ENCODE peak calls at places on chromosomes 1 and 21, in seven cellular contexts. Q is neural progenitor cell, N is H9, A is IMR-90, E is Peyer's patch, M is bronchial epithelial cell, C is dorsolateral prefrontal cortex. W is an unnamed sample.

GRCh38 chr1:44407430-44408180 is 2.5 kb downstream of the RNF220 start:
- DNase-seq in A (no peak), C (no peak), N (peak), Q (peak), E (peak), M (no peak), W (peak)

GRCh38 chr1:29029652-29030051 is 94.1 kb downstream of the TMEM200B start:
- DNase-seq in E (no peak), N (no peak), C (no peak), M (no peak), Q (no peak), A (no peak), W (no peak)

GRCh38 chr1:243623831-243624230 is 226.2 kb downstream of the AKT3 start:
- DNase-seq in M (no peak), N (no peak), A (peak), C (no peak), E (no peak), Q (no peak), W (no peak)

GRCh38 chr1:214552174-214552608 is 789 bp upstream of the PTPN14 start:
- DNase-seq in C (no peak), A (peak), N (peak), E (peak), Q (peak), M (peak), W (no peak)

GRCh38 chr1:26023826-26024225 is 2.3 kb downstream of the EXTL1 start:
- DNase-seq in A (no peak), N (no peak), C (no peak), Q (no peak), E (no peak), M (no peak), W (no peak)

GRCh38 chr1:201006450-201006849 is 17.1 kb downstream of the KIF21B start:
- DNase-seq in E (no peak), M (no peak), C (no peak), A (no peak), N (no peak), Q (no peak), W (no peak)

GRCh38 chr1:112513112-112513870 is 4.5 kb downstream of the WNT2B start:
- DNase-seq in A (peak), C (no peak), N (no peak), Q (no peak), E (no peak), M (peak), W (no peak)

GRCh38 chr1:160399544-160400283 is 650 bp upstream of the VANGL2 start:
- DNase-seq in C (no peak), A (no peak), E (no peak), N (no peak), M (no peak), Q (peak), W (no peak)

GRCh38 chr1:180151508-180151907 is 3.2 kb upstream of the QSOX1 start:
- DNase-seq in E (no peak), A (peak), C (no peak), N (no peak), M (peak), Q (no peak), W (no peak)

DNA sequence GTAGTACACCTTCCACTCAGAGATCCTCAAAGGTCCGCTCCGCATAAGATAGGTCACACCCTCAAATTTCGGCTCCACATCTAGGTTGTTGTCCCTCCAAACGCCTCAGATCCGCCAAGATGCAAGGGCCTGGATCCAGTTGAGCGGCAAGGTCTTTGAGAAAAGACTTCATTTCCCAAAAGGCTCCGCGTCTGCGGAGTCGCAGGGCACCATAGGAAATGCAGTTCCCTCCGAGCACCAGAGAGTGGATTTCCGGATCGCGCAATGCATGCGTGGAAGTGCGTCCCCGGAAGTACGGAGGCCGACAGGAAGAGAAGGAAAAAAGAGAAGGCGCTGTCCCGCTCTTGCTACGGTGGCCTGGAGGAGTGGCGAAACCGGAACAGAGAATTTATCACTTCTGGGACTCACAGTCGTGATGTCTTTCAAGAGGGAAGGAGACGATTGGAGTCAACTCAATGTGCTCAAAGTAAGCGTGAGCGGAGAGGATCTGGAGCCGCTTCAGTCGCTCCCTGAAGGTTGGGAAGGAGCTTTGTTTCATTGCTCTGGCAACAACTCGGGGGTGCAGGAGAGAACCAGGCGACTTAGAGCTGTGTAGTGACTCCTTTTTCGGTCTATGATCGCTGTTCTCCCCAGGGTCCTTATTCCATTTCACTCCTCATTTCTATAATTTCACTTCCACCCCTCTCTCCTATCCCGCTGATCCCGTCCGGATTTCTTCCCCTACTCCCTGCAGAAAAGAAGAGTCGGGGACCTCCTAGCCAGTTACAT is at the start of the genes LYSMD1 and SCNM1:
- DNase-seq in E (peak), N (peak), M (peak), A (peak), Q (peak), C (peak), W (peak)
- TF ChIP-seq CTCF in E (no peak), N (no peak), M (no peak), A (peak), Q (no peak), C (peak), W (no peak)

DNA sequence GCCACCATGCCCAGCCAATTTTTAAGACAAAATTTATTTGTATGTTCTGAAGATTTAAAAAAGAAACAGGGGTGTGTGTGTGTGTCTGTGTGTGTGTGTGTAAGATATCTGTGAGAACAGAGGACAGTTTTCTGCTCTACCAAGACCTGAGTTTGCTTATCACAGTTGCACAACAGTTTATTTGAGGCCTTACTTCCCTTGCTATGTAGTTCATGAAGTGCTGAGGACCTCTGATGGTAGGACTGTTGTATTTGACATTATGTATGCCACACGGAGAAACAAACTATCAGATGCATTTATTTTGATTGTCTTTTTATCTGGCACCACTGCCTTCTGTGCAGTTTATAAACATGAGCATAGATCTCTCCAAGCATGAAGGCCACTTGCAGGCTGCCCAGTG is 355.2 kb downstream of the PBX1 start:
- DNase-seq in A (peak), M (peak), Q (no peak), C (no peak), E (no peak), N (no peak), W (no peak)
- TF ChIP-seq CTCF in A (peak), M (peak), Q (no peak), C (peak), E (no peak), N (peak), W (no peak)

GRCh38 chr1:209106237-209106741 is 477.2 kb upstream of the CAMK1G start:
- DNase-seq in Q (peak), N (peak), A (peak), M (no peak), E (no peak), C (peak), W (no peak)
- TF ChIP-seq CTCF in Q (no peak), N (no peak), A (peak), M (no peak), E (no peak), C (no peak), W (no peak)

GRCh38 chr1:172398193-172398592 is 22.3 kb upstream of the C1orf105 start:
- DNase-seq in A (peak), E (no peak), C (no peak), M (no peak), Q (no peak), N (no peak), W (no peak)

GRCh38 chr1:172400073-172400737 is 20.3 kb upstream of the C1orf105 start:
- DNase-seq in N (no peak), A (no peak), M (no peak), E (no peak), Q (no peak), C (no peak), W (no peak)

GRCh38 chr1:172397633-172398032 is 22.9 kb upstream of the C1orf105 start:
- DNase-seq in A (no peak), C (no peak), N (no peak), M (no peak), E (no peak), Q (no peak), W (no peak)

GRCh38 chr1:172397221-172397620 is 23.3 kb upstream of the C1orf105 start:
- DNase-seq in Q (no peak), N (no peak), E (no peak), C (no peak), A (peak), M (peak), W (no peak)

DNA sequence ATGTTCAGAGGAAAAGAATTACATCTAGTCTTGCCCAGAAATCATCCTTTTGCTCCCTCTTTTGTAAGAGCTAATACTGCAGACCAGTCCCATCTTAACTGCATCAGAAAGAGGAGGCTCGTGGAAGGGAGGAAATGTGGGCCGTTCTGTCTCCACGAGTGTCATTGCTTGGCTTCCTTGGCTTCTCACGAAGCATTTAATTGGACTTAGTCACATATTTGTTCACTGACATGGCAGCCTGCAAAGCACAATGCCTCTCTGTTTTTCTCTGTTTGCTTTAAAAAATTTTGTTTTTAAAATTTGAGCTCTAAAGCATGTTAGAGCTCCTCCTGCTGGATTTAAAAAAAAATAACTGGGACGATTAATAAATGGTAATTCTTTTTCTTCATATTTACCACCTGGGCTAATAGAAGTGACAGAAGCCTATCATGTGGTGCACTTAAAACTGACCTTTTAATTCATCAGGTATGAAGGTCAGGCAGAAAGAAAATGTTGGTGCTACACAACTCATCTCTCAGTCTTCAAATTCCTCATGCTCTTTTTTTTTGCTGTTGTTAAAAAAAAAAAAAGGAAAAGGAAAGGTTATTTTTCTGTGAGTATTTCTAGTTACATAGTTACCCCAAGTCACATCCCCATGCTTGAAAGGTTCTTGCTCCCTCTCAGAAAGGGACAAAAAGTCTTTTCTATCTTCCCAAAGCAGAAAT is 21.0 kb upstream of the C1orf105 start:
- DNase-seq in Q (peak), A (peak), N (no peak), C (peak), E (no peak), M (peak), W (no peak)
- TF ChIP-seq CTCF in Q (peak), A (peak), N (peak), C (peak), E (peak), M (peak), W (peak)

GRCh38 chr1:231241751-231242150 is 739 bp downstream of the GNPAT start:
- DNase-seq in A (no peak), N (no peak), C (no peak), Q (peak), M (peak), E (no peak), W (no peak)
- TF ChIP-seq CTCF in A (no peak), N (no peak), C (no peak), Q (no peak), M (no peak), E (no peak), W (no peak)

GRCh38 chr1:198165927-198166647 is 9.3 kb downstream of the NEK7 start:
- DNase-seq in C (no peak), M (no peak), A (no peak), N (no peak), Q (peak), E (no peak), W (no peak)

GRCh38 chr1:198166900-198167299 is 10.1 kb downstream of the NEK7 start:
- DNase-seq in A (no peak), C (no peak), E (no peak), Q (no peak), M (no peak), N (no peak), W (no peak)

GRCh38 chr1:198168180-198168579 is 11.4 kb downstream of the NEK7 start:
- DNase-seq in Q (no peak), C (no peak), A (peak), N (no peak), E (no peak), M (peak), W (no peak)

GRCh38 chr1:198169704-198170103 is 12.9 kb downstream of the NEK7 start:
- DNase-seq in N (no peak), A (no peak), C (no peak), M (peak), E (no peak), Q (no peak), W (no peak)

DNA sequence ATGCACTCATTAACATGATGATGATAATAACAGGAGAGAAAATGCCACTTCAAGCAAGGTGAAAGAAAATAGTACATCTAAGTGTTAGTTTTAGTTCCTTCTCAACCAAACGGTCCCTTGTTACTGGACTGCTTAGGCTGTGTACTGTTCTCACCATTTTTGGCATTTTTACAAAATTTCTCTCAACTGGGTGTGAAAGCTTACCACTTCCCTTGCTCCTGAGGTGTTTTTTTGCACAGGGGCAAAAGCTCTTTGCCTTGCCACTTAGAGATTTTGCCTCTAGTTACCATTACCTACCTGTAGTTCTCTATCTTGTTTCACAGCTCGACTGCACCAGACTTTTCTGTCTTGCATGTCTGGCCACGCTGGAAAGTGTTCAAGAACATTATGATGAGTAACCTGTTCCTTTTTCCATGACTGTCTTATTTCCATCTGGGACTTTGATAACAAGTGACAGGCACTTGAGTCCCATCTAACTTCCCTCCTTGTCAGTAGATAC is 10.7 kb downstream of the NEK7 start:
- DNase-seq in A (peak), M (peak), Q (no peak), E (no peak), C (no peak), N (no peak), W (no peak)
- TF ChIP-seq CTCF in A (no peak), M (no peak), Q (no peak), E (no peak), C (no peak), N (no peak), W (no peak)

GRCh38 chr1:218351617-218352438 is 6.7 kb downstream of the TGFB2 start:
- DNase-seq in C (no peak), M (peak), Q (peak), A (peak), E (no peak), N (peak), W (no peak)
- TF ChIP-seq CTCF in C (peak), M (peak), Q (peak), A (peak), E (peak), N (peak), W (peak)

GRCh38 chr1:226874579-226875425 is 4.4 kb downstream of the PSEN2 start:
- DNase-seq in C (no peak), A (no peak), N (peak), Q (no peak), M (no peak), E (no peak), W (no peak)
- TF ChIP-seq CTCF in C (no peak), A (no peak), N (no peak), Q (no peak), M (no peak), E (no peak), W (no peak)

GRCh38 chr1:240737761-240738265 is 125.9 kb upstream of the GREM2 start:
- DNase-seq in C (no peak), N (no peak), M (no peak), A (no peak), E (no peak), Q (no peak), W (no peak)

GRCh38 chr1:240734001-240734400 is 122.0 kb upstream of the GREM2 start:
- DNase-seq in Q (no peak), E (no peak), M (no peak), N (no peak), A (no peak), C (no peak), W (no peak)

GRCh38 chr1:240737268-240737667 is 125.3 kb upstream of the GREM2 start:
- DNase-seq in M (no peak), A (peak), E (no peak), Q (no peak), C (no peak), N (no peak), W (no peak)

GRCh38 chr1:240732390-240732789 is 120.4 kb upstream of the GREM2 start:
- DNase-seq in Q (peak), C (no peak), E (no peak), M (peak), N (no peak), A (peak), W (no peak)
- TF ChIP-seq CTCF in Q (peak), C (peak), E (no peak), M (peak), N (peak), A (peak), W (peak)

GRCh38 chr21:35603471-35603870 is 456.9 kb downstream of the SETD4 start:
- DNase-seq in C (no peak), M (no peak), N (peak), A (no peak), Q (no peak), E (no peak), W (no peak)
- TF ChIP-seq CTCF in C (no peak), M (peak), N (peak), A (no peak), Q (no peak), E (no peak), W (no peak)